ENCODE peak calls at places on chromosomes 12 and 14, in ten cellular contexts. W is sigmoid colon, F is A549, X is stomach, T is transverse colon, J is ovary, O is upper lobe of left lung, S is K562, Z is esophagus muscularis mucosa, G is GM12878. N is an unnamed sample.

GRCh38 chr12:77108707-77109106 is 43.3 kb upstream of the E2F7 start:
- DNase-seq in W (no peak), F (no peak), X (no peak), T (no peak), J (no peak), O (no peak), S (no peak), Z (no peak), G (no peak), N (no peak)

GRCh38 chr12:6604254-6605029 is 2.7 kb downstream of the CHD4 start:
- DNase-seq in W (no peak), F (no peak), X (no peak), T (peak; percentile 35), J (no peak), O (no peak), S (no peak), Z (no peak), G (no peak), N (no peak)

GRCh38 chr12:94553875-94554274 is 94.2 kb upstream of the CEP83 start:
- DNase-seq in W (no peak), F (no peak), X (no peak), T (no peak), J (no peak), O (no peak), S (no peak), Z (no peak), G (no peak), N (no peak)

GRCh38 chr12:67790660-67791059 is 142.1 kb downstream of the DYRK2 start:
- DNase-seq in W (no peak), F (no peak), X (no peak), T (no peak), J (no peak), O (no peak), S (no peak), Z (no peak), G (no peak), N (no peak)

GRCh38 chr12:93183940-93184663 is 193.6 kb upstream of the NUDT4 start:
- DNase-seq in W (peak; percentile 85), F (no peak), X (no peak), T (no peak), J (peak; percentile 69), O (peak; percentile 23), S (no peak), Z (peak; percentile 93), G (peak; percentile 73), N (peak; percentile 24)

GRCh38 chr14:91257328-91258020 is 13.0 kb upstream of the GPR68 start:
- DNase-seq in W (no peak), F (no peak), X (no peak), T (no peak), J (no peak), O (no peak), S (no peak), Z (no peak), G (no peak), N (no peak)

GRCh38 chr12:10719482-10719881 is 3.6 kb downstream of the YBX3 start:
- DNase-seq in W (no peak), F (no peak), X (no peak), T (no peak), J (no peak), O (no peak), S (no peak), Z (no peak), G (no peak), N (no peak)

GRCh38 chr12:120257041-120257821 is 8.3 kb downstream of the PXN start:
- DNase-seq in W (peak; percentile 83), F (no peak), X (peak; percentile 42), T (no peak), J (peak; percentile 61), O (no peak), S (no peak), Z (no peak), G (no peak), N (no peak)

GRCh38 chr12:114123108-114123507 is 157.0 kb upstream of the RBM19 start:
- DNase-seq in W (no peak), F (no peak), X (no peak), T (no peak), J (no peak), O (no peak), S (no peak), Z (no peak), G (no peak), N (no peak)

GRCh38 chr14:22653012-22653621 is 9.0 kb upstream of the OR6J1 start:
- DNase-seq in W (peak; percentile 72), F (peak; percentile 78), X (peak; percentile 79), T (peak; percentile 72), J (peak; percentile 26), O (peak; percentile 57), S (peak; percentile 53), Z (no peak), G (no peak), N (peak; percentile 76)

DNA sequence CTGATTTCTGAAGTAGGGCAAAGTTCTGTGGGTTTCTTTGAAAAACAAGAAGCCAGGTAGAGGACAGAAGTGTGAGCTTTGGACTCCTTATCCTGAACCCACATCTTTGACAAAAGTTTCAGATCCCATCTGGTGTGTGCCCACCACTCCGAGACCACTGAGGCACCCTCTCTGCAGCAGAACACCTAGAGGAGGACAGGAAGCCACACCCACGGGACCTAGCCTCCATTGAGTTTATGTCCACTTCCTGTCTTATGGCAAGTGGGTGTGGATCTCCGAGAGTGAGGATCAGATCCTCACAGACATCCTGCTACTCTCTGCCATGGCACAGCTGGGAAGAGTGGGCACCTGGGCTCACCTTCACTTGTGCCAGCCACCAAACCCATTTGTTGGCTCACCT is 16.8 kb upstream of the OR6S1 start:
- DNase-seq in W (no peak), F (no peak), X (no peak), T (no peak), J (no peak), O (no peak), S (no peak), Z (peak; percentile 64), G (no peak), N (no peak)
- H3K4me3 ChIP-seq in W (no peak overlapping the region), F (no peak overlapping the region), X (no peak overlapping the region), T (no peak overlapping the region), J (no peak overlapping the region), O (no peak overlapping the region), S (no peak overlapping the region), Z (no peak overlapping the region), G (no peak overlapping the region), N (no peak overlapping the region)

DNA sequence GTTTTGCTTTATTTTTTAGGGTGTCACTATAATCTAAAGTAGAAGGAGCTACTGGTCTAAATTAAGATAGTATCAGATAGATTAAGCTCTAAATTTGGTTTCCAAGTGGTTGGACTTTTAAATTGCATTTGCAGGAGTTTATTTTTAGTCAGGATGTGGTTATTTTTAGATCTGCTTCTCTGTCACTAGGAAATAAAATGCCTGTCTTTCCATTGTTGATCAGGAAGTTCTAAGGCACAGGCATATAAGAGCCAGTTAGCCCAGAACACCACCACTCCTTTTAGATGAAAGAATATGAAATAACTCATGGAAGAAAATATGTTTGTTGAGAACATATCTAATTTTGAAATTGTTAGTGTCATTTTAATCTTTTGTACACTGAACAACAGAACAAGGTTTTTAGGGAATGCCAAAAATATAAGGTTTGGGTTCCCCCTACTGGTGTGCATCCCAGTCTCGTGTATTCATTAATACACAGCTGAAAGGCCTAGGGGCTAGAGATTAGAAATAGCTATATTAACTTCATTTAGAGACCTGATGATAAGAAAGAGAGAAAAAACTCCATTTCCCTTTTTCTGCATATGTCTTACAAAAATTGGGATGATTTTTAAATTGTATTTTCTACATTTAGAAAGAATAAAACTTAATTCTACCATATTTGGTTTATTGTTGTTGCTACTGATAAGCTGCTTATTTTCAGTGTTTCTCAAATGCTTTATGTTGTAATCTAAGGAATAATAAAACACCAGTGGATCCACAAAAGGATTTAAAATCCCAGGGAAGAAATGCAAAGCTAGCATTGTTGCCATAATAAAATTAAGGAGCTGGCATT is 67.2 kb downstream of the RIC8B start:
- DNase-seq in W (no peak), F (peak; percentile 50), X (no peak), T (peak; percentile 29), J (peak; percentile 23), O (peak; percentile 21), S (peak; percentile 38), Z (no peak), G (no peak), N (peak; percentile 64)
- TF ChIP-seq EP300 in W (no peak), F (no peak), X (no peak), T (no peak), J (no peak), O (no peak), S (no peak), Z (no peak), G (no peak), N (no peak)

GRCh38 chr12:83821967-83822366 is 1090.6 kb downstream of the SLC6A15 start:
- DNase-seq in W (no peak), F (no peak), X (no peak), T (no peak), J (no peak), O (no peak), S (no peak), Z (no peak), G (no peak), N (no peak)

GRCh38 chr12:83826112-83826511 is 1086.5 kb downstream of the SLC6A15 start:
- DNase-seq in W (no peak), F (no peak), X (peak; percentile 35), T (no peak), J (no peak), O (no peak), S (peak; percentile 11), Z (no peak), G (no peak), N (no peak)

GRCh38 chr12:83827193-83827592 is 1085.4 kb downstream of the SLC6A15 start:
- DNase-seq in W (no peak), F (no peak), X (no peak), T (no peak), J (no peak), O (no peak), S (no peak), Z (no peak), G (no peak), N (no peak)

GRCh38 chr12:83827860-83828259 is 1084.7 kb downstream of the SLC6A15 start:
- DNase-seq in W (no peak), F (no peak), X (no peak), T (no peak), J (no peak), O (no peak), S (no peak), Z (no peak), G (no peak), N (no peak)

DNA sequence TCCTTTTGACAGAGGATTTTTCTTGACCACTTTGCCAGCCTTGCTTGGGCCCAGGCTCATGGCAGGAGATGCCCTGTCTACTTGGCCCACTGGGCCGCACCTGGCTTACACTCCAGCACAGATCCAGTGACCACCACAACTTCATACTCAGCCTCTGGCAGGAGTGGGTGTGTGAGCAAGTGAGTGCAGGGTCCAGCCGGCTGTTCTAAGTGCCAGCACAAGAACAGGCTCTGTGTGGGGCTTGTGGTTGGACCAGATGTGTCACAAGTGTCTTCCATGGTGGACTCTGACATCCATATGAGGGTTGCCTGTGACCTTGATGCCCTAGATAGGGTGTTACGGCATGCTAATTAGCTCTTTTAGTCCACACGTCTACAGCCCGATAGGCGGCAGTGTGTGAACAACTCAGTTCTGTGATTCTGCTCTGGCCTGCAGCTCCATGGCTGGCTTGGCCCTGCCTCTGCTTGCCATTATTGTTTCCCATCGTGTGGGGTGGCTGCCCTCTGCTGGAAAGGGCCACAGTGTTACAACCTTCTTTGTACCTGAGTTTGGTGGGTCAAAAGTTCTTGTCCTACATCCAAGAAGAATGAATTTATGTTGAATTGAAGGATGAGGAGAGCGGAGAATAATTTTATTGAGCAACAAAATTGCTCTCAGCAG is 1089.1 kb downstream of the SLC6A15 start:
- DNase-seq in W (no peak), F (no peak), X (peak; percentile 63), T (peak; percentile 21), J (no peak), O (no peak), S (peak; percentile 5), Z (no peak), G (no peak), N (no peak)
- TF ChIP-seq CTCF in W (no peak), F (peak; percentile 41), X (peak; percentile 26), T (peak; percentile 25), J (no peak), O (no peak), S (peak; percentile 23), Z (no peak), G (peak; percentile 71), N (no peak)

GRCh38 chr14:53571589-53571988 is 385.0 kb downstream of the BMP4 start:
- DNase-seq in W (no peak), F (no peak), X (no peak), T (no peak), J (no peak), O (no peak), S (no peak), Z (no peak), G (no peak), N (no peak)
- H3K4me3 ChIP-seq in W (no peak overlapping the region), F (no peak overlapping the region), X (no peak overlapping the region), T (no peak overlapping the region), J (no peak overlapping the region), O (no peak overlapping the region), S (no peak overlapping the region), Z (no peak overlapping the region), G (no peak overlapping the region), N (no peak overlapping the region)